ENCODE peak calls at places on chromosome 9, in eight cellular contexts. G is CD8-positive, alpha-beta memory T cell; F is HFFc6; T is NCI-H2171 treated with DMSO at 0.1 percent for 48 hours; E is CD4-positive, CD25-positive, alpha-beta regulatory T cell; D is NCI-H82; N is stimulated activated CD8-positive, alpha-beta memory T cell treated with anti-CD3 and anti-CD28 coated beads, Interleukin-15, amount 100 ng/mL, for 24 hours; Q is NCI-H2081. L is an unnamed sample.

GRCh38 chr9:100488171-100488570 is 15.2 kb downstream of the TMEFF1 start:
- DNase-seq in G (no peak), F (no peak), T (no peak), E (no peak), D (no peak), N (no peak), Q (no peak), L (no peak)

GRCh38 chr9:136558373-136558772 is 12.5 kb upstream of the NOTCH1 start:
- DNase-seq in G (no peak), F (no peak), T (no peak), E (no peak), D (no peak), N (no peak), Q (no peak), L (no peak)

GRCh38 chr9:80552931-80553330 is 981.2 kb downstream of the TLE4 start:
- DNase-seq in G (no peak), F (no peak), T (no peak), E (no peak), D (no peak), N (no peak), Q (no peak), L (no peak)

GRCh38 chr9:94911986-94912635 is 185.6 kb downstream of the AOPEP start:
- DNase-seq in G (no peak), F (no peak), T (no peak), E (no peak), D (no peak), N (no peak), Q (no peak), L (no peak)

GRCh38 chr9:86405926-86406325 is 51.7 kb upstream of the TUT7 start:
- DNase-seq in G (no peak), F (peak), T (no peak), E (no peak), D (no peak), N (no peak), Q (no peak), L (no peak)

GRCh38 chr9:70112981-70113380 is 69.3 kb downstream of the MAMDC2 start:
- DNase-seq in G (no peak), F (no peak), T (no peak), E (no peak), D (no peak), N (no peak), Q (no peak), L (no peak)

GRCh38 chr9:5910413-5911057 is 19.8 kb downstream of the MLANA start:
- DNase-seq in G (no peak), F (no peak), T (no peak), E (no peak), D (no peak), N (no peak), Q (no peak), L (no peak)

GRCh38 chr9:27763831-27764230 is 190.6 kb upstream of the C9orf72 start:
- DNase-seq in G (no peak), F (no peak), T (no peak), E (no peak), D (no peak), N (no peak), Q (no peak), L (no peak)

GRCh38 chr9:113238859-113239231 is 17.5 kb downstream of the SLC31A1 start:
- DNase-seq in G (no peak), F (no peak), T (no peak), E (no peak), D (no peak), N (no peak), Q (no peak), L (no peak)

GRCh38 chr9:79734989-79735779 is 163.4 kb downstream of the TLE4 start:
- DNase-seq in G (no peak), F (no peak), T (no peak), E (no peak), D (no peak), N (no peak), Q (no peak), L (no peak)

GRCh38 chr9:130938652-130939404 is at the start of gene FIBCD1:
- DNase-seq in G (no peak), F (no peak), T (peak), E (no peak), D (peak), N (no peak), Q (no peak), L (no peak)

GRCh38 chr9:95092321-95093072 is 225.0 kb downstream of the FANCC start:
- DNase-seq in G (no peak), F (peak), T (no peak), E (no peak), D (peak), N (no peak), Q (no peak), L (no peak)

GRCh38 chr9:89481161-89481915 is 16.6 kb downstream of the SEMA4D start:
- DNase-seq in G (peak), F (no peak), T (no peak), E (peak), D (no peak), N (no peak), Q (no peak), L (peak)

GRCh38 chr9:79687131-79687447 is 115.3 kb downstream of the TLE4 start:
- DNase-seq in G (peak), F (no peak), T (no peak), E (no peak), D (no peak), N (no peak), Q (no peak), L (peak)

GRCh38 chr9:130963337-130963908 is 24.4 kb upstream of the FIBCD1 start:
- DNase-seq in G (no peak), F (no peak), T (no peak), E (no peak), D (no peak), N (no peak), Q (no peak), L (no peak)

GRCh38 chr9:123678878-123679329 is 251.0 kb downstream of the DENND1A start:
- DNase-seq in G (no peak), F (no peak), T (no peak), E (no peak), D (no peak), N (no peak), Q (no peak), L (no peak)

GRCh38 chr9:114085404-114085803 is 7.3 kb upstream of the AMBP start:
- DNase-seq in G (no peak), F (no peak), T (no peak), E (no peak), D (no peak), N (no peak), Q (no peak), L (no peak)

GRCh38 chr9:92715488-92716231 is 45.7 kb upstream of the IPPK start:
- DNase-seq in G (no peak), F (no peak), T (no peak), E (no peak), D (peak), N (no peak), Q (no peak), L (no peak)

GRCh38 chr9:113154936-113155335 is 4.1 kb downstream of the SLC31A2 start:
- DNase-seq in G (no peak), F (no peak), T (no peak), E (no peak), D (no peak), N (no peak), Q (no peak), L (no peak)

GRCh38 chr9:17521456-17521855 is 57.4 kb upstream of the SH3GL2 start:
- DNase-seq in G (no peak), F (no peak), T (peak), E (no peak), D (no peak), N (no peak), Q (peak), L (no peak)

GRCh38 chr9:70477146-70477745 is 62.8 kb upstream of the KLF9 start:
- DNase-seq in G (no peak), F (no peak), T (no peak), E (no peak), D (no peak), N (no peak), Q (no peak), L (no peak)

GRCh38 chr9:83707518-83707767 is 315 bp downstream of the UBQLN1 start:
- DNase-seq in G (no peak), F (peak), T (peak), E (no peak), D (no peak), N (no peak), Q (no peak), L (no peak)

GRCh38 chr9:124511891-124512805 is 4.9 kb upstream of the NR5A1 start:
- DNase-seq in G (no peak), F (no peak), T (no peak), E (no peak), D (no peak), N (no peak), Q (no peak), L (no peak)